ENCODE peak calls at places on chromosome 7, in six cellular contexts. F is EL; V is HT1080; I is activated T-helper 9 cell treated with anti-CD3 and anti-CD28 coated beads, Interleukin-2, amount 50 U/mL, for 16 hours; X is stimulated activated CD4-positive, alpha-beta T cell treated with anti-CD3 and anti-CD28 coated beads, TNF-alpha, amount 100 ng/mL, for 24 hours; J is activated CD4-positive, CD25-positive, alpha-beta regulatory T cell treated with anti-CD3 and anti-CD28 coated beads, Interleukin-2, amount 50 U/mL, for 72 hours. Y is an unnamed sample.

GRCh38 chr7:142785841-142786250 is 15.1 kb downstream of the PRSS2 start:
- DNase-seq in F (no peak), V (no peak), I (peak; percentile 66), X (no peak), J (no peak), Y (no peak)

GRCh38 chr7:88586219-88586618 is 173.3 kb upstream of the ZNF804B start:
- DNase-seq in F (no peak), V (no peak), I (no peak), X (no peak), J (no peak), Y (no peak)

GRCh38 chr7:22542669-22543068 is 42.7 kb upstream of the STEAP1B start:
- DNase-seq in F (no peak), V (no peak), I (no peak), X (no peak), J (no peak), Y (no peak)

GRCh38 chr7:35985126-35985754 is 167.8 kb upstream of the EEPD1 start:
- DNase-seq in F (peak; percentile 75), V (peak; percentile 49), I (peak; percentile 66), X (peak; percentile 61), J (peak; percentile 57), Y (peak; percentile 68)

GRCh38 chr7:21585070-21585724 is 42.4 kb downstream of the DNAH11 start:
- DNase-seq in F (no peak), V (no peak), I (no peak), X (no peak), J (no peak), Y (no peak)

GRCh38 chr7:6274743-6275142 is 2.3 kb upstream of the CYTH3 start:
- DNase-seq in F (peak; percentile 36), V (no peak), I (no peak), X (no peak), J (no peak), Y (no peak)

GRCh38 chr7:18013936-18014335 is 13.7 kb downstream of the PRPS1L1 start:
- DNase-seq in F (peak; percentile 82), V (peak; percentile 65), I (no peak), X (no peak), J (no peak), Y (peak; percentile 46)

GRCh38 chr7:90222811-90223725 is 11.5 kb downstream of the STEAP2 start:
- DNase-seq in F (peak; percentile 12), V (peak; percentile 77), I (no peak), X (no peak), J (no peak), Y (peak; percentile 14)

GRCh38 chr7:143279186-143280098 is 5.3 kb upstream of the TMEM139 start:
- DNase-seq in F (no peak), V (peak; percentile 73), I (no peak), X (no peak), J (no peak), Y (peak; percentile 90)

GRCh38 chr7:87336136-87336535 is 9.3 kb upstream of the CROT start:
- DNase-seq in F (no peak), V (no peak), I (no peak), X (no peak), J (no peak), Y (no peak)

GRCh38 chr7:81774496-81774895 is 4.6 kb upstream of the HGF start:
- DNase-seq in F (no peak), V (no peak), I (no peak), X (no peak), J (no peak), Y (peak; percentile 52)

GRCh38 chr7:51034531-51035264 is 252.0 kb upstream of the GRB10 start:
- DNase-seq in F (peak; percentile 82), V (peak; percentile 19), I (no peak), X (no peak), J (no peak), Y (peak; percentile 90)

GRCh38 chr7:25168145-25168544 is 43.1 kb upstream of the CYCS start:
- DNase-seq in F (no peak), V (no peak), I (no peak), X (no peak), J (no peak), Y (no peak)

GRCh38 chr7:27133409-27134157 is 3.0 kb upstream of the HOXA4 start:
- DNase-seq in F (no peak), V (no peak), I (no peak), X (no peak), J (no peak), Y (no peak)

GRCh38 chr7:159119026-159119741 is 25.5 kb downstream of the VIPR2 start:
- DNase-seq in F (no peak), V (no peak), I (no peak), X (no peak), J (peak; percentile 3), Y (no peak)

GRCh38 chr7:84674236-84674913 is 479.8 kb upstream of the SEMA3A start:
- DNase-seq in F (peak; percentile 22), V (no peak), I (no peak), X (no peak), J (no peak), Y (peak; percentile 46)

GRCh38 chr7:140541513-140542192 is 62.3 kb upstream of the MKRN1 start:
- DNase-seq in F (peak; percentile 95), V (peak; percentile 97), I (no peak), X (no peak), J (no peak), Y (peak; percentile 98)

GRCh38 chr7:2046581-2047271 is 186.0 kb downstream of the MAD1L1 start:
- DNase-seq in F (no peak), V (no peak), I (no peak), X (no peak), J (peak; percentile 18), Y (no peak)

GRCh38 chr7:112573302-112574039 is 92.7 kb downstream of the LSMEM1 start:
- DNase-seq in F (no peak), V (peak; percentile 70), I (no peak), X (no peak), J (no peak), Y (peak; percentile 41)

GRCh38 chr7:151693140-151693539 is 173.4 kb upstream of the RHEB start:
- DNase-seq in F (no peak), V (no peak), I (no peak), X (no peak), J (no peak), Y (no peak)

GRCh38 chr7:148434181-148434769 is 156.3 kb upstream of the C7orf33 start:
- DNase-seq in F (peak; percentile 6), V (no peak), I (no peak), X (no peak), J (no peak), Y (no peak)